ENCODE peak calls at places on chromosomes 11 and 22, in six cellular contexts. One of them, this sample, is unnamed.

GRCh38 chr11:862028-862703 is 19.5 kb downstream of the TSPAN4 start:
- DNase-seq in osteoblast: no peak
- DNase-seq in cardiac muscle cell: no peak
- DNase-seq in fibroblast of lung: no peak
- DNase-seq in neural progenitor cell: peak; percentile 56
- DNase-seq in tibial nerve: no peak
- DNase-seq in this sample: peak; percentile 94

GRCh38 chr11:61509058-61510029 is 795 bp downstream of the LRRC10B start:
- DNase-seq in tibial nerve: no peak
- DNase-seq in neural progenitor cell: peak; percentile 97
- DNase-seq in osteoblast: peak; percentile 98
- DNase-seq in cardiac muscle cell: peak; percentile 90
- DNase-seq in fibroblast of lung: peak; percentile 73
- DNase-seq in this sample: peak; percentile 94

GRCh38 chr11:118415739-118416068 is 14.3 kb downstream of the ATP5MG start:
- DNase-seq in osteoblast: peak; percentile 73
- DNase-seq in tibial nerve: no peak
- DNase-seq in fibroblast of lung: peak; percentile 96
- DNase-seq in cardiac muscle cell: no peak
- DNase-seq in neural progenitor cell: peak; percentile 29
- DNase-seq in this sample: peak; percentile 71

GRCh38 chr22:30870451-30871345 is 97.9 kb downstream of the MORC2 start:
- DNase-seq in cardiac muscle cell: no peak
- DNase-seq in tibial nerve: no peak
- DNase-seq in fibroblast of lung: no peak
- DNase-seq in osteoblast: peak; percentile 62
- DNase-seq in neural progenitor cell: no peak
- DNase-seq in this sample: peak; percentile 58

GRCh38 chr11:61892085-61892370 is 683 bp upstream of the FADS3 start:
- DNase-seq in neural progenitor cell: no peak
- DNase-seq in osteoblast: no peak
- DNase-seq in tibial nerve: no peak
- DNase-seq in fibroblast of lung: no peak
- DNase-seq in cardiac muscle cell: no peak
- DNase-seq in this sample: no peak

GRCh38 chr22:10961043-10961860 is 4566.7 kb upstream of the OR11H1 start:
- DNase-seq in neural progenitor cell: no peak
- DNase-seq in osteoblast: no peak
- DNase-seq in fibroblast of lung: no peak
- DNase-seq in tibial nerve: no peak
- DNase-seq in cardiac muscle cell: no peak
- DNase-seq in this sample: peak; percentile 9

GRCh38 chr11:9028591-9028990 is 24.8 kb upstream of the NRIP3 start:
- DNase-seq in fibroblast of lung: no peak
- DNase-seq in cardiac muscle cell: no peak
- DNase-seq in osteoblast: no peak
- DNase-seq in tibial nerve: peak; percentile 43
- DNase-seq in neural progenitor cell: no peak
- DNase-seq in this sample: no peak

GRCh38 chr11:130473795-130474377 is 25.4 kb downstream of the ADAMTS15 start:
- DNase-seq in osteoblast: peak; percentile 50
- DNase-seq in fibroblast of lung: no peak
- DNase-seq in tibial nerve: no peak
- DNase-seq in cardiac muscle cell: no peak
- DNase-seq in neural progenitor cell: no peak
- DNase-seq in this sample: peak; percentile 44

GRCh38 chr11:88543902-88544655 is 206.5 kb upstream of the CTSC start:
- DNase-seq in fibroblast of lung: peak; percentile 81
- DNase-seq in neural progenitor cell: peak; percentile 87
- DNase-seq in tibial nerve: peak; percentile 63
- DNase-seq in osteoblast: peak; percentile 35
- DNase-seq in cardiac muscle cell: peak; percentile 90
- DNase-seq in this sample: peak; percentile 47

GRCh38 chr11:12377106-12377823 is at the start of gene PARVA:
- DNase-seq in osteoblast: peak; percentile 80
- DNase-seq in fibroblast of lung: peak; percentile 87
- DNase-seq in neural progenitor cell: peak; percentile 93
- DNase-seq in cardiac muscle cell: peak; percentile 91
- DNase-seq in tibial nerve: peak; percentile 26
- DNase-seq in this sample: peak; percentile 83

GRCh38 chr22:17911887-17912286 is 112.5 kb downstream of the MICAL3 start:
- DNase-seq in osteoblast: no peak
- DNase-seq in fibroblast of lung: no peak
- DNase-seq in neural progenitor cell: no peak
- DNase-seq in tibial nerve: no peak
- DNase-seq in cardiac muscle cell: no peak
- DNase-seq in this sample: no peak

GRCh38 chr11:119144825-119145476 is 3.9 kb upstream of the ABCG4 start:
- DNase-seq in fibroblast of lung: peak; percentile 71
- DNase-seq in tibial nerve: peak; percentile 23
- DNase-seq in osteoblast: peak; percentile 96
- DNase-seq in neural progenitor cell: peak; percentile 88
- DNase-seq in cardiac muscle cell: peak; percentile 80
- DNase-seq in this sample: peak; percentile 93

GRCh38 chr11:122523841-122524531 is 131.5 kb upstream of the UBASH3B start:
- DNase-seq in neural progenitor cell: peak; percentile 22
- DNase-seq in osteoblast: no peak
- DNase-seq in fibroblast of lung: peak; percentile 20
- DNase-seq in tibial nerve: no peak
- DNase-seq in cardiac muscle cell: peak; percentile 56
- DNase-seq in this sample: no peak

GRCh38 chr22:47162865-47163264 is 400.4 kb downstream of the TBC1D22A start:
- DNase-seq in tibial nerve: peak; percentile 3
- DNase-seq in osteoblast: peak; percentile 30
- DNase-seq in neural progenitor cell: no peak
- DNase-seq in cardiac muscle cell: no peak
- DNase-seq in fibroblast of lung: no peak
- DNase-seq in this sample: no peak

GRCh38 chr11:128695539-128696221 is 1.8 kb downstream of the FLI1 start:
- DNase-seq in tibial nerve: no peak
- DNase-seq in cardiac muscle cell: no peak
- DNase-seq in fibroblast of lung: no peak
- DNase-seq in neural progenitor cell: no peak
- DNase-seq in osteoblast: peak; percentile 51
- DNase-seq in this sample: no peak

GRCh38 chr11:72587696-72588095 is 86.5 kb downstream of the PDE2A start:
- DNase-seq in osteoblast: peak; percentile 88
- DNase-seq in neural progenitor cell: no peak
- DNase-seq in tibial nerve: no peak
- DNase-seq in cardiac muscle cell: no peak
- DNase-seq in fibroblast of lung: no peak
- DNase-seq in this sample: no peak

GRCh38 chr11:72591785-72592490 is 82.3 kb downstream of the PDE2A start:
- DNase-seq in fibroblast of lung: no peak
- DNase-seq in tibial nerve: no peak
- DNase-seq in cardiac muscle cell: no peak
- DNase-seq in osteoblast: no peak
- DNase-seq in neural progenitor cell: no peak
- DNase-seq in this sample: no peak

GRCh38 chr11:72588656-72589410 is 85.4 kb downstream of the PDE2A start:
- DNase-seq in neural progenitor cell: no peak
- DNase-seq in fibroblast of lung: no peak
- DNase-seq in tibial nerve: no peak
- DNase-seq in osteoblast: peak; percentile 61
- DNase-seq in cardiac muscle cell: no peak
- DNase-seq in this sample: no peak

GRCh38 chr11:72591023-72591422 is 83.2 kb downstream of the PDE2A start:
- DNase-seq in neural progenitor cell: no peak
- DNase-seq in osteoblast: no peak
- DNase-seq in fibroblast of lung: no peak
- DNase-seq in tibial nerve: no peak
- DNase-seq in cardiac muscle cell: no peak
- DNase-seq in this sample: no peak

DNA sequence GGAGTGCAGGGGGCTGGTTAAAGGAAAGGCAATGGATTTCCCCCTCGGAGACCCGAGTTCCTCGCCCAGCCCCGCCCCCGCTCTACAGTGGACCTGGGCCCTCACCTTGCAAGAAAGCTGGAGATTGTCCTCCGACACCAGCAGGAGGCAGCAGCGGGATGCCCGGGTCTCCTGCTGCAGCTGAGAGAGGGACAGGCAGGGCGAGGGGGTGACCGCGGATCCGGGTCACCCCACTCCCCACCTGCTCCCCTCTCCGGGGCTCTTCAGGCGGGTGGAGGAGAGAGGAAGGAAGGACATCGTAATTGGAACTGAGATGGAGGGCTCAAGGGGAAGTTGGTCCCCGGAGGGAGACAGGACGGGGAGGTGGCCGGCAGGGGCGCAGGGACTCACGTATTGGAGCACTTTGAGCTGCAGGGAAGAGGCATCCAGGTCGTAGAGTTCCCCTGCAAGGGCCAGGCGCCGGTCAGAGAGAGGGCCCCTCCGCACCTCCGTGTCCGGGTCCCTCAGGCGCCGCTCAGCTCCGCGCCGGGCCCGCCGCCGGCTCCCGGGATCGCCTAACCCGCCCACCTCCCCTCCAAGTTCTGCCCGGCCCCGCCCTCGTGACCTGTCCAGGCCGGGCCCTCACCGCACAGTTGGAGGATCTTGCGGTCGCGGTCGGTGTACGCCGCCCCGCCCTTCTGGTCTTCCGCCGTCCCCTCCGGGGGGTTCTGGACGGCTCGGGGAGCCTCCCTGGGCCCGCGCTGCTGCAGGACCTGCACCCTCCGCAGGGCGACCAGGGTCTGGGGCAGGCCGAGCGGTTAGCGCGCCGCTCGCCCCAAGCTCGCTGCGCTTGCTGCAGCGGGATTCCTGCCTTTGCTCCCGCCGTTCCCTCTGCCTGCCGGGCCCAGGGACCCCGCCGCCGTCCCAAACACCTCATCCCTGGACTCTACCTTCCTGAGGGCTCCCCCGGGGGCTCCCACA is 84.1 kb downstream of the PDE2A start:
- DNase-seq in fibroblast of lung: peak; percentile 10
- DNase-seq in tibial nerve: no peak
- DNase-seq in cardiac muscle cell: peak; percentile 77
- DNase-seq in neural progenitor cell: peak; percentile 83
- DNase-seq in osteoblast: no peak
- DNase-seq in this sample: peak; percentile 93
- H3K4me3 ChIP-seq in fibroblast of lung: no peak overlapping the region
- H3K4me3 ChIP-seq in tibial nerve: peak overlapping the region; percentile 25
- H3K4me3 ChIP-seq in cardiac muscle cell: peak overlapping the region; percentile 39
- H3K4me3 ChIP-seq in neural progenitor cell: peak overlapping the region; percentile 54
- H3K4me3 ChIP-seq in osteoblast: no peak overlapping the region
- H3K4me3 ChIP-seq in this sample: peak overlapping the region; percentile 61

DNA sequence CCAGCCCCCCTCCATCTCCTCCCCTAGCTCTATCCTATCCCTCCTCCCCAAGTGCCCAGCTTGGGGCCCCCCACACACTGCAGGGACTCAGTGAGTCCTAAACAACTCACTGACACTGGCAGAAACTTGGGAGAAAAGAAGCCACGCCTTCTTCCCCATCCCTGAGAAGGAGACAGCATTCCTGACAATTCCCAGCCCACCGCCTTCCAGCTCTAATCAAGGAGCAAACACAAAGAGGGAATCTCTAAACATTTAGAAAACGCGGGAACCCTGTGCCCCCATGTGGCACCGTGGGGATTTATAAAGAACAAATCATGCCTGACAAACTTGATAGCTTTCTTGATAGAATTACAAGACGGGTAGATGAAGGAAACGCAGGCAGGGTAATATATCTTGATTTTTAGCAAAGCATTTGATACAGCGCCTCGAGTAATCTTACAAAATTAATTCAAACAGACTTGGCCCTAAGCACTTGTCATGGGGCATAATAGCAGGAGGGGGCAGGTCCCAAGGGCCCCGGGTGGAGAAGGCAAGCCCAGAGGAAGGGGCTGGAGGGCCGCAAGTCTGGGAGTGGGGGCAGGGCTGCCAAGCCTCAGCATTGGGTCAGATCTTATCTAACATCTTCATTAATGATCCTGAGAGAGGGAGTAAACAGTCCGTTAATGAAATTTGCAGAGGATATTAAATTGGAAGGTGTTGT is 4.6 kb downstream of the CHST1 start:
- DNase-seq in fibroblast of lung: no peak
- DNase-seq in osteoblast: peak; percentile 30
- DNase-seq in cardiac muscle cell: no peak
- DNase-seq in tibial nerve: no peak
- DNase-seq in neural progenitor cell: peak; percentile 66
- DNase-seq in this sample: no peak
- H3K27me3 ChIP-seq in fibroblast of lung: peaks cover 22% of the 10 kb centered on the region
- H3K27me3 ChIP-seq in osteoblast: peaks cover 13% of the 10 kb centered on the region
- H3K27me3 ChIP-seq in cardiac muscle cell: peaks cover 50% of the 10 kb centered on the region
- H3K27me3 ChIP-seq in tibial nerve: no peaks in the 10 kb centered on the region
- H3K27me3 ChIP-seq in neural progenitor cell: peaks cover 63% of the 10 kb centered on the region
- H3K27me3 ChIP-seq in this sample: peaks cover 29% of the 10 kb centered on the region

GRCh38 chr11:66868082-66868725 is 11.3 kb downstream of the LRFN4 start:
- DNase-seq in neural progenitor cell: no peak
- DNase-seq in cardiac muscle cell: no peak
- DNase-seq in tibial nerve: no peak
- DNase-seq in fibroblast of lung: no peak
- DNase-seq in osteoblast: peak; percentile 49
- DNase-seq in this sample: no peak

GRCh38 chr11:66870616-66871520 is 14.0 kb downstream of the LRFN4 start:
- DNase-seq in fibroblast of lung: no peak
- DNase-seq in tibial nerve: no peak
- DNase-seq in osteoblast: peak; percentile 55
- DNase-seq in cardiac muscle cell: no peak
- DNase-seq in neural progenitor cell: no peak
- DNase-seq in this sample: no peak

GRCh38 chr11:66868726-66869291 is 11.9 kb downstream of the LRFN4 start:
- DNase-seq in neural progenitor cell: peak; percentile 86
- DNase-seq in osteoblast: peak; percentile 89
- DNase-seq in cardiac muscle cell: peak; percentile 79
- DNase-seq in fibroblast of lung: peak; percentile 15
- DNase-seq in tibial nerve: no peak
- DNase-seq in this sample: peak; percentile 96

GRCh38 chr11:66870131-66870530 is 13.3 kb downstream of the LRFN4 start:
- DNase-seq in neural progenitor cell: no peak
- DNase-seq in osteoblast: peak; percentile 32
- DNase-seq in tibial nerve: no peak
- DNase-seq in cardiac muscle cell: no peak
- DNase-seq in fibroblast of lung: no peak
- DNase-seq in this sample: no peak

GRCh38 chr11:66869471-66869870 is 12.6 kb downstream of the LRFN4 start:
- DNase-seq in fibroblast of lung: no peak
- DNase-seq in neural progenitor cell: no peak
- DNase-seq in tibial nerve: no peak
- DNase-seq in cardiac muscle cell: no peak
- DNase-seq in osteoblast: peak; percentile 61
- DNase-seq in this sample: peak; percentile 50
- H3K4me3 ChIP-seq in fibroblast of lung: no peak overlapping the region
- H3K4me3 ChIP-seq in neural progenitor cell: no peak overlapping the region
- H3K4me3 ChIP-seq in tibial nerve: no peak overlapping the region
- H3K4me3 ChIP-seq in cardiac muscle cell: no peak overlapping the region
- H3K4me3 ChIP-seq in osteoblast: no peak overlapping the region
- H3K4me3 ChIP-seq in this sample: no peak overlapping the region

DNA sequence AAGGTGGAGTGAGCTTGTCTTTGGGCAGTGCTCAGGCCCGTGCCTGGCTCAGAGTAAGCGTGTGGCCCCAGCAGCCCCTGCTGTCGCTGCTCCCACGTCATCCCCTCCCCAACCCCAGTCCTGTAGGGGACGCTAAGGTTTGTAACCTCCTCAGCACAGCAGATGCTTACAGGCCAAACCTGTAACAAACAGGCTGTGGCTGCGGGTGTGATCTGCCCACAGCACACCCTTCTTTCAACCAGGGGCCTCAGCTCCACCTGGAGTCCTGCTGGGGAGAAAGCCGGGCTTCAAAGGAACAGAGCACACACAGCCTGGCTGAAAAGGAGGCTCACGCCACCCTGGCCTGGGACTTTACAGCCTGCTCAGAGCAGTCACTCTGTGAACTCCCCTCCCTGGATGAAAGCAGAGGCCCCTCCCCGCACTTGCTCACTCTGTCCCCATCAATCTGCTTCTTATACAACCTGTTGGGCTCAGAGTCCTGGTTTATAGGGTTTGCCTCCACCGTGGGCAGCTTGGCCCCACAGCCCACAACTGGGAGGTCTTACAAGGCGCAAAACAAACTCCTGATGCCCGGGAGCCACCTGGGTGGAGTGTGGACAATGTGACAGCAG is 54.3 kb downstream of the SCUBE1 start:
- DNase-seq in neural progenitor cell: peak; percentile 30
- DNase-seq in tibial nerve: no peak
- DNase-seq in fibroblast of lung: no peak
- DNase-seq in osteoblast: no peak
- DNase-seq in cardiac muscle cell: no peak
- DNase-seq in this sample: peak; percentile 74
- H3K27me3 ChIP-seq in neural progenitor cell: no peaks in the 10 kb centered on the region
- H3K27me3 ChIP-seq in tibial nerve: no peaks in the 10 kb centered on the region
- H3K27me3 ChIP-seq in fibroblast of lung: no peaks in the 10 kb centered on the region
- H3K27me3 ChIP-seq in osteoblast: peaks cover 12% of the 10 kb centered on the region
- H3K27me3 ChIP-seq in cardiac muscle cell: no peaks in the 10 kb centered on the region
- H3K27me3 ChIP-seq in this sample: no peaks in the 10 kb centered on the region